ENCODE peak calls at places on chromosome 1, in five cellular contexts. One of them, this sample, is unnamed.

GRCh38 chr1:228074954-228075730 is 7.4 kb upstream of the ARF1 start:
- DNase-seq in H9: peak
- DNase-seq in RWPE1: no peak
- DNase-seq in K562: no peak
- DNase-seq in uterus: peak
- DNase-seq in this sample: no peak

GRCh38 chr1:63557365-63557987 is 34.2 kb downstream of the EFCAB7 start:
- DNase-seq in H9: peak
- DNase-seq in RWPE1: no peak
- DNase-seq in K562: peak
- DNase-seq in uterus: no peak
- DNase-seq in this sample: no peak

GRCh38 chr1:160827418-160827817 is 31.4 kb downstream of the LY9 start:
- DNase-seq in H9: no peak
- DNase-seq in RWPE1: no peak
- DNase-seq in K562: no peak
- DNase-seq in uterus: no peak
- DNase-seq in this sample: peak

GRCh38 chr1:159986531-159986930 is 32.5 kb upstream of the SLAMF9 start:
- DNase-seq in H9: no peak
- DNase-seq in RWPE1: no peak
- DNase-seq in K562: no peak
- DNase-seq in uterus: no peak
- DNase-seq in this sample: no peak

GRCh38 chr1:164731161-164731747 is 172.3 kb downstream of the PBX1 start:
- DNase-seq in H9: no peak
- DNase-seq in RWPE1: no peak
- DNase-seq in K562: no peak
- DNase-seq in uterus: no peak
- DNase-seq in this sample: no peak

GRCh38 chr1:94988356-94988755 is 61.4 kb upstream of the CNN3 start:
- DNase-seq in H9: no peak
- DNase-seq in RWPE1: no peak
- DNase-seq in K562: no peak
- DNase-seq in uterus: no peak
- DNase-seq in this sample: no peak

GRCh38 chr1:53895421-53895820 is 1.4 kb downstream of the DIO1 start:
- DNase-seq in H9: no peak
- DNase-seq in RWPE1: no peak
- DNase-seq in K562: no peak
- DNase-seq in uterus: no peak
- DNase-seq in this sample: no peak

GRCh38 chr1:37038079-37038702 is 3.9 kb upstream of the GRIK3 start:
- DNase-seq in H9: peak
- DNase-seq in RWPE1: peak
- DNase-seq in K562: no peak
- DNase-seq in uterus: no peak
- DNase-seq in this sample: no peak

GRCh38 chr1:209886219-209886536 is 51.8 kb upstream of the SYT14 start:
- DNase-seq in H9: no peak
- DNase-seq in RWPE1: no peak
- DNase-seq in K562: no peak
- DNase-seq in uterus: no peak
- DNase-seq in this sample: no peak

DNA sequence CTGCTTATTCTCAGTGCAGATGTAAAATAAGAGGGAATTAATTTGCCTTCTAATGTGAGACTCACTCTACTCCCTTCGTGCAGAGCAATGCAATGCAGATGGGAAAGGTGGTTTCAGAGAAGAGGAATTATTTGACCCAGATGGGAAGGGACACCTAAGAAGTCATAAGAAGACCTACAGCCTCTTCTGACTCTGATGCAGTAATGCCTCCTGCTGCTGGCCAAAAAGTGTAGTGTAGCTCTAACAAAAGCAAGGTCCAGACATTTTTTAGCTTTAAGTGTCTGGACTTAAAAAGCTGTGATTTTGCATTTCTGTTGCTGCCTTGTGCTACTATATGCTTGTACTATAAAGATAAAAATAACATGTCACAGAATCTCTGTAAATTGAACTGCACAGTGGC is 501.4 kb downstream of the TTLL7 start:
- DNase-seq in H9: peak
- DNase-seq in RWPE1: no peak
- DNase-seq in K562: no peak
- DNase-seq in uterus: no peak
- DNase-seq in this sample: no peak
- TF ChIP-seq CTCF in H9: peak
- TF ChIP-seq CTCF in RWPE1: no peak
- TF ChIP-seq CTCF in K562: no peak
- TF ChIP-seq CTCF in uterus: no peak
- TF ChIP-seq CTCF in this sample: no peak

DNA sequence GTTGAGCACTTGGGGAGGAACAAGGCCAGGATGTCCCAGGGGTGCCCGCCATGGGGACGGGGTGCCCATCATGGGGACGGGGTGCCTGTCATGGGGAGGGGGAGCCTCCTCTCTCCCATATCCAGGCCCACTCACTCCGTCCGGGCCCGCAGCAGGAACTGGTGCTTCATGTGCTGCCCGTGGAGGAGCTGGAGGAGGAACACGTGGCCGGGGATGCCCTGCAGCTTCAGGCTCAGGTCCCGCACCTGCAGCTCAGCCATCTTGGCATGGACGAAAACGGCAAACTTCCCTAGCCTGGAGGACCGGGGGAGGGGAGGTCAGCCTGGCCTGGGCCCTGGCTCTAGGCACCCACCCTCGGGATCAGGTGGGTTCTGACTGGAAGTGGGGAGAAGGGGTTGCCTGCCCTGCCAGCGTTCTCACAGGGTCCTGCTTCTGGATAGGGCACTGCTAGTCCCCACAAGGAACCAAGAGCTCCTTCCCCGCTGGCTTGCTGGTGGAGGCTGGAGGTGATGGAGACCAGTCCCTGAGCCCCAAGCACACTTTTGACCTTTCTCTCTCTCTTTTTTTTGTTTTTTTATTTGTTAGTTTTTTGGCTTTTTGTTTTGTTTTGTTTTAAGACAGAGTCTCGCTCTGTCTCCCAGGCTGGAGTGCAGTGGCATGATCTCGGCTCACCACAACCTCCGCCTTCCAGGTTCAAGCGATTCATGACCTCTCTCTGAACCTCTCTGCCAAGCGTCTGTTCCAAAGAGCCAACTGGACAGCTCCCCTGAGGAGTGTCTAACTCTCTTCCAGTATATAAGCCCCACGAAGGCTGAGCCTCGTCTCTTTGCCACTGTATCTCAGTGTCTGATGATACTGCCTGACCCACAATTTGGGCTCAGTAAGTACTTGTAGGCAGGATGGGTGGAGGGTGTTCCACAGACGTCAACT is 9.9 kb downstream of the ARHGEF19 start:
- DNase-seq in H9: no peak
- DNase-seq in RWPE1: no peak
- DNase-seq in K562: no peak
- DNase-seq in uterus: no peak
- DNase-seq in this sample: no peak
- H3K27ac ChIP-seq in H9: no peak
- H3K27ac ChIP-seq in RWPE1: peak
- H3K27ac ChIP-seq in K562: no peak
- H3K27ac ChIP-seq in uterus: no peak
- H3K27ac ChIP-seq in this sample: no peak

GRCh38 chr1:14149431-14149830 is 449.1 kb upstream of the KAZN start:
- DNase-seq in H9: no peak
- DNase-seq in RWPE1: no peak
- DNase-seq in K562: peak
- DNase-seq in uterus: no peak
- DNase-seq in this sample: no peak
- TF ChIP-seq CTCF in H9: peak
- TF ChIP-seq CTCF in RWPE1: no peak
- TF ChIP-seq CTCF in K562: peak
- TF ChIP-seq CTCF in uterus: no peak
- TF ChIP-seq CTCF in this sample: no peak

GRCh38 chr1:21149862-21150432 is 26.8 kb downstream of the EIF4G3 start:
- DNase-seq in H9: no peak
- DNase-seq in RWPE1: peak
- DNase-seq in K562: no peak
- DNase-seq in uterus: no peak
- DNase-seq in this sample: no peak
- H3K27ac ChIP-seq in H9: no peak
- H3K27ac ChIP-seq in RWPE1: peak
- H3K27ac ChIP-seq in K562: no peak
- H3K27ac ChIP-seq in uterus: peak
- H3K27ac ChIP-seq in this sample: peak

GRCh38 chr1:27979151-27979858 is 19.5 kb downstream of the XKR8 start:
- DNase-seq in H9: no peak
- DNase-seq in RWPE1: peak
- DNase-seq in K562: peak
- DNase-seq in uterus: no peak
- DNase-seq in this sample: no peak
- TF ChIP-seq CTCF in H9: peak
- TF ChIP-seq CTCF in RWPE1: peak
- TF ChIP-seq CTCF in K562: peak
- TF ChIP-seq CTCF in uterus: peak
- TF ChIP-seq CTCF in this sample: peak